ENCODE peak calls at places on chromosomes 6 and 20, in ten cellular contexts. U, L, F, T, W, A, V, M, E and Q are unnamed samples.

GRCh38 chr6:157405986-157406385 is 25.0 kb downstream of the ZDHHC14 start:
- DNase-seq in U (no peak), L (no peak), F (no peak), T (no peak), W (no peak), A (no peak), V (no peak), M (no peak), E (no peak), Q (no peak)

GRCh38 chr20:17646901-17647301 is 35.1 kb downstream of the RRBP1 start:
- DNase-seq in U (no peak), L (no peak), F (no peak), T (peak; percentile 51), W (no peak), A (no peak), V (peak; percentile 47), M (no peak), E (no peak), Q (no peak)

GRCh38 chr6:138455746-138456392 is 43.4 kb downstream of the NHSL1 start:
- DNase-seq in U (no peak), L (no peak), F (no peak), T (no peak), W (no peak), A (no peak), V (no peak), M (no peak), E (peak; percentile 94), Q (no peak)

GRCh38 chr6:127100510-127101140 is 17.8 kb upstream of the RSPO3 start:
- DNase-seq in U (no peak), L (no peak), F (no peak), T (no peak), W (no peak), A (no peak), V (no peak), M (no peak), E (no peak), Q (no peak)

GRCh38 chr6:37155394-37156312 is 14.3 kb upstream of the PIM1 start:
- DNase-seq in U (no peak), L (no peak), F (no peak), T (no peak), W (no peak), A (no peak), V (no peak), M (no peak), E (no peak), Q (no peak)

GRCh38 chr6:46719099-46719498 is 16.1 kb downstream of the PLA2G7 start:
- DNase-seq in U (no peak), L (no peak), F (no peak), T (no peak), W (no peak), A (no peak), V (no peak), M (no peak), E (peak; percentile 89), Q (no peak)

GRCh38 chr6:31122803-31123706 is 2.8 kb upstream of the CDSN start:
- DNase-seq in U (peak; percentile 48), L (no peak), F (no peak), T (peak; percentile 89), W (no peak), A (no peak), V (no peak), M (peak; percentile 77), E (peak; percentile 90), Q (peak; percentile 43)

GRCh38 chr6:167683028-167683862 is 143.5 kb upstream of the AFDN start:
- DNase-seq in U (no peak), L (peak; percentile 61), F (no peak), T (peak; percentile 69), W (no peak), A (no peak), V (peak; percentile 52), M (no peak), E (peak; percentile 60), Q (no peak)

GRCh38 chr6:123715243-123715863 is 78.6 kb upstream of the TRDN start:
- DNase-seq in U (peak; percentile 10), L (peak; percentile 38), F (no peak), T (no peak), W (no peak), A (no peak), V (no peak), M (no peak), E (peak; percentile 51), Q (no peak)

GRCh38 chr6:27809067-27809938 is 102.9 kb downstream of the OR2B2 start:
- DNase-seq in U (no peak), L (no peak), F (no peak), T (no peak), W (no peak), A (no peak), V (no peak), M (no peak), E (no peak), Q (no peak)

GRCh38 chr6:134074151-134074712 is 21.8 kb upstream of the SLC2A12 start:
- DNase-seq in U (no peak), L (no peak), F (no peak), T (no peak), W (no peak), A (no peak), V (no peak), M (no peak), E (no peak), Q (no peak)

GRCh38 chr6:167855825-167856425 is 29.2 kb downstream of the AFDN start:
- DNase-seq in U (no peak), L (peak; percentile 7), F (no peak), T (no peak), W (no peak), A (no peak), V (no peak), M (peak; percentile 77), E (peak; percentile 93), Q (no peak)

GRCh38 chr6:112017169-112017568 is 36.7 kb upstream of the CCN6 start:
- DNase-seq in U (no peak), L (no peak), F (no peak), T (no peak), W (no peak), A (no peak), V (no peak), M (no peak), E (no peak), Q (no peak)

GRCh38 chr6:159899994-159900745 is 9.4 kb downstream of the MAS1 start:
- DNase-seq in U (no peak), L (peak; percentile 23), F (peak; percentile 20), T (no peak), W (no peak), A (no peak), V (no peak), M (peak; percentile 77), E (peak; percentile 84), Q (no peak)

GRCh38 chr6:169273511-169273910 is 19.9 kb upstream of the THBS2 start:
- DNase-seq in U (no peak), L (no peak), F (no peak), T (no peak), W (no peak), A (no peak), V (no peak), M (no peak), E (no peak), Q (no peak)

GRCh38 chr6:100065348-100065747 is 71.3 kb upstream of the MCHR2 start:
- DNase-seq in U (no peak), L (no peak), F (no peak), T (no peak), W (no peak), A (no peak), V (no peak), M (no peak), E (no peak), Q (no peak)

GRCh38 chr6:1747531-1747930 is 137.8 kb downstream of the FOXC1 start:
- DNase-seq in U (no peak), L (no peak), F (no peak), T (no peak), W (no peak), A (no peak), V (no peak), M (no peak), E (no peak), Q (no peak)

GRCh38 chr6:154751020-154751800 is 18.0 kb downstream of the SCAF8 start:
- DNase-seq in U (no peak), L (no peak), F (no peak), T (no peak), W (no peak), A (no peak), V (no peak), M (no peak), E (no peak), Q (no peak)

GRCh38 chr6:134846031-134846430 is 103.9 kb downstream of the ALDH8A1 start:
- DNase-seq in U (no peak), L (no peak), F (no peak), T (no peak), W (no peak), A (no peak), V (no peak), M (peak; percentile 43), E (no peak), Q (no peak)

GRCh38 chr20:57212890-57213276 is 53.6 kb downstream of the BMP7 start:
- DNase-seq in U (no peak), L (no peak), F (no peak), T (peak; percentile 19), W (no peak), A (no peak), V (no peak), M (no peak), E (no peak), Q (no peak)

GRCh38 chr6:63558270-63558669 is 14.0 kb upstream of the LOC128125822 start:
- DNase-seq in U (no peak), L (no peak), F (no peak), T (no peak), W (no peak), A (no peak), V (no peak), M (no peak), E (no peak), Q (no peak)

GRCh38 chr20:10357974-10358373 is 76.0 kb downstream of the MKKS start:
- DNase-seq in U (peak; percentile 10), L (no peak), F (no peak), T (no peak), W (no peak), A (no peak), V (no peak), M (no peak), E (no peak), Q (no peak)
- TF ChIP-seq CTCF in U (peak; percentile 60), L (peak; percentile 18), F (no peak), T (peak; percentile 4), W (no peak), A (no peak), V (no peak), M (peak; percentile 59), E (peak; percentile 48), Q (no peak)

GRCh38 chr20:9359561-9360308 is 154.7 kb upstream of the LAMP5 start:
- DNase-seq in U (peak; percentile 33), L (peak; percentile 62), F (no peak), T (no peak), W (no peak), A (no peak), V (peak; percentile 64), M (no peak), E (peak; percentile 62), Q (no peak)
- TF ChIP-seq CTCF in U (peak; percentile 69), L (peak; percentile 66), F (no peak), T (peak; percentile 77), W (no peak), A (peak; percentile 43), V (no peak), M (peak; percentile 56), E (peak; percentile 51), Q (peak; percentile 5)

GRCh38 chr6:10404107-10404798 is 10.6 kb downstream of the TFAP2A start:
- DNase-seq in U (peak; percentile 99), L (peak; percentile 97), F (peak; percentile 96), T (peak; percentile 93), W (peak; percentile 59), A (no peak), V (peak; percentile 94), M (peak; percentile 86), E (peak; percentile 97), Q (peak; percentile 36)
- TF ChIP-seq CTCF in U (no peak), L (no peak), F (no peak), T (peak; percentile 22), W (no peak), A (peak; percentile 18), V (no peak), M (peak; percentile 47), E (peak; percentile 35), Q (no peak)

GRCh38 chr6:144437105-144437504 is 152.0 kb downstream of the UTRN start:
- DNase-seq in U (no peak), L (no peak), F (no peak), T (no peak), W (no peak), A (no peak), V (no peak), M (no peak), E (no peak), Q (no peak)
- TF ChIP-seq CTCF in U (no peak), L (no peak), F (no peak), T (no peak), W (no peak), A (no peak), V (no peak), M (no peak), E (no peak), Q (no peak)